ENCODE peak calls at places on chromosome 16, in six cellular contexts. W, G, T, F, I and K are unnamed samples. For H3K9me3 and H3K27me3, the result is how much of the 10 kb centered on the place peaks cover.

GRCh38 chr16:11234884-11235702 is 20.9 kb downstream of the SOCS1 start:
- DNase-seq in W (no peak), G (no peak), T (peak), F (no peak), I (no peak), K (no peak)

GRCh38 chr16:49590166-49590871 is 216.7 kb downstream of the C16orf78 start:
- DNase-seq in W (no peak), G (no peak), T (no peak), F (no peak), I (no peak), K (no peak)

GRCh38 chr16:70608516-70608915 is 37.8 kb upstream of the IL34 start:
- DNase-seq in W (no peak), G (no peak), T (no peak), F (no peak), I (no peak), K (no peak)

GRCh38 chr16:24900230-24900629 is 54.5 kb downstream of the SLC5A11 start:
- DNase-seq in W (no peak), G (peak), T (no peak), F (no peak), I (no peak), K (no peak)

GRCh38 chr16:80614908-80615696 is 74.3 kb downstream of the DYNLRB2 start:
- DNase-seq in W (no peak), G (peak), T (peak), F (no peak), I (peak), K (no peak)

GRCh38 chr16:14511798-14512131 is 118.3 kb downstream of the PARN start:
- DNase-seq in W (no peak), G (no peak), T (no peak), F (no peak), I (no peak), K (no peak)

GRCh38 chr16:19431636-19432340 is 14.1 kb downstream of the TMC5 start:
- DNase-seq in W (no peak), G (no peak), T (no peak), F (no peak), I (no peak), K (no peak)

GRCh38 chr16:84088695-84089395 is 27.9 kb downstream of the MBTPS1 start:
- DNase-seq in W (no peak), G (no peak), T (no peak), F (no peak), I (no peak), K (no peak)

GRCh38 chr16:20897253-20897896 is 2.8 kb downstream of the DCUN1D3 start:
- DNase-seq in W (no peak), G (peak), T (peak), F (no peak), I (no peak), K (no peak)

GRCh38 chr16:87435399-87436224 is 43.5 kb downstream of the MAP1LC3B start:
- DNase-seq in W (no peak), G (peak), T (peak), F (no peak), I (no peak), K (no peak)

GRCh38 chr16:90018297-90019200 is 707 bp downstream of the DBNDD1 start:
- DNase-seq in W (peak), G (no peak), T (no peak), F (no peak), I (peak), K (no peak)

GRCh38 chr16:90020260-90020837 is 1.1 kb upstream of the DBNDD1 start:
- DNase-seq in W (no peak), G (no peak), T (no peak), F (no peak), I (no peak), K (no peak)

GRCh38 chr16:90019201-90019542 is at the start of gene DBNDD1:
- DNase-seq in W (no peak), G (no peak), T (no peak), F (no peak), I (no peak), K (no peak)

GRCh38 chr16:90020838-90021382 is 1.7 kb upstream of the DBNDD1 start:
- DNase-seq in W (no peak), G (no peak), T (no peak), F (no peak), I (no peak), K (no peak)

DNA sequence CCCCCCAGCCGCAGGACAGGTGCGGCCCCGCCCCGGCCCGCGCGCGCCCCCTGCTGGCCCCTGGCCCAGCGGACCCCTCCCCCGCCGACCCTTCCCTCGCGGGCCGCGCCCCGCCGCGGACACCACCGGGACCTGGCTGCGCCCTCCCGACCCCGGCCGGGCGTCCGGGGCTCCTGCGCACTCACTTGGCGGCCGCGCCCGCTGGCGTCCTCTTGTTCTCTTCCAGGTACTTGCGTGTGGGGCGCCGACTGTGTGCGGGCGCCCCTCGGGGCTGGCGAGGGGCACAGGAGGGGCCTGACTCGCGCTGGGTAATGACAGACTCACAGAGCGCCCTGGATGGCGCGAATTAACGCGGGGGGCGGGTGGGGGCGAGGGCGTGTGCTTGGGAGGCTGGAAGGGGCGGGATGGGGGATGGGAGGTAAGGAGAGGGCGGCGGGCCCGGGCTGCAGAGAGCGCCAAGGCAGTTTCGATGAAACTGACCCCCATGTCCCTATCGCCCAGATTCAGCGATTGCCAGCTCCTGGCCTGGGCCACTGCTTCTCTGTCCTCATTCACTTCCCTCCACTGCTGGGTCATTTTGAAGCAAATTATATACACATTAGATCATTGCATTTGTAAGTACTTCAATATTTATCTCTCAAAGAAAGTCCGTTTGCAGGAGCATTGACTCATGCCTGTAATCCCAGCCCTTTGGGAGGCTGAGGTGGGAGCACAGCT is 445 bp upstream of the DBNDD1 start:
- DNase-seq in W (peak), G (no peak), T (peak), F (no peak), I (peak), K (no peak)
- TF ChIP-seq CTCF in W (peak), G (no peak), T (peak), F (no peak), I (peak), K (no peak)

GRCh38 chr16:86245895-86246294 is 264.4 kb upstream of the FOXF1 start:
- DNase-seq in W (no peak), G (no peak), T (no peak), F (no peak), I (no peak), K (no peak)
- H3K9me3 ChIP-seq in W (under half), G (under half), T (under half), F (under half), I (under half), K (under half)

GRCh38 chr16:22888791-22889190 is 74.8 kb downstream of the HS3ST2 start:
- DNase-seq in W (peak), G (peak), T (no peak), F (no peak), I (no peak), K (no peak)
- H3K27me3 ChIP-seq in W (under half), G (under half), T (under half), F (under half), I (under half), K (under half)

GRCh38 chr16:1075546-1075945 is 3.0 kb downstream of the SSTR5 start:
- DNase-seq in W (no peak), G (no peak), T (no peak), F (no peak), I (no peak), K (no peak)

GRCh38 chr16:1074379-1074649 is 1.8 kb downstream of the SSTR5 start:
- DNase-seq in W (no peak), G (no peak), T (no peak), F (no peak), I (no peak), K (no peak)

GRCh38 chr16:1072526-1073261 is at the start of gene SSTR5:
- DNase-seq in W (peak), G (no peak), T (no peak), F (no peak), I (peak), K (no peak)

GRCh38 chr16:1073262-1073558 is 663 bp downstream of the SSTR5 start:
- DNase-seq in W (no peak), G (no peak), T (no peak), F (no peak), I (no peak), K (no peak)

GRCh38 chr16:1073566-1074378 is 1.2 kb downstream of the SSTR5 start:
- DNase-seq in W (peak), G (no peak), T (no peak), F (no peak), I (no peak), K (no peak)
- TF ChIP-seq CTCF in W (peak), G (no peak), T (no peak), F (peak), I (peak), K (peak)

GRCh38 chr16:68575082-68575481 is 36.0 kb downstream of the ZFP90 start:
- DNase-seq in W (no peak), G (no peak), T (no peak), F (no peak), I (no peak), K (no peak)

GRCh38 chr16:68577352-68577853 is 38.3 kb downstream of the ZFP90 start:
- DNase-seq in W (no peak), G (no peak), T (no peak), F (no peak), I (no peak), K (no peak)

DNA sequence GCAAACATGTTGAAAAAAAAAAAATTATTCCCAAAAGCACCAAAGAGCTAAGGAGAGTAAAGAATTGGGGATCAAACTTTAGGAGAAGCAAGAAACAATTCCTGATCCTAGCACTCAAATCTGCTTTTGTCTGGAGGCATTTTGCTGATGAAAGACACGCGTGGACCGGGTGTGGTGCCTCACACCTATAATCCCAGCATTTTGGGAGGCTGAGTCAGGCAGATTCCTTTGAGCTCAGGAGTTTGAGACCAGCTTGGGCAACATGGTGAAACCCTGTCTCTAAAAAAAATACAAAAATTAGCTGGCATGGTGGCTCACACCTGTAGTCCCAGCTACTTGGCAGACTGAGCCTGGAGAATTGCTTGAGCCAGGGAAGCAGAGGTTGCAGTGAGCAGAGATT is 35.4 kb downstream of the ZFP90 start:
- DNase-seq in W (no peak), G (no peak), T (no peak), F (no peak), I (no peak), K (no peak)
- H3K9me3 ChIP-seq in W (under half), G (under half), T (under half), F (half or more), I (under half), K (half or more)

GRCh38 chr16:79475841-79476240 is 124.7 kb downstream of the MAF start:
- DNase-seq in W (no peak), G (no peak), T (no peak), F (no peak), I (no peak), K (no peak)
- H3K27me3 ChIP-seq in W (under half), G (under half), T (under half), F (under half), I (under half), K (under half)